ENCODE peak calls at places on chromosomes 1 and 21, in five cellular contexts. One of them, this sample, is unnamed.

GRCh38 chr1:183023146-183023600 is at the start of gene LAMC1:
- DNase-seq in glutamatergic neuron: peak; percentile 93
- DNase-seq in fibroblast of pulmonary artery: peak; percentile 90
- DNase-seq in AG04449: no peak
- DNase-seq in cardiac muscle cell: peak; percentile 93
- DNase-seq in this sample: peak; percentile 96

GRCh38 chr1:150537732-150538684 is 11.2 kb upstream of the ADAMTSL4 start:
- DNase-seq in glutamatergic neuron: peak; percentile 18
- DNase-seq in fibroblast of pulmonary artery: peak; percentile 84
- DNase-seq in AG04449: no peak
- DNase-seq in cardiac muscle cell: peak; percentile 42
- DNase-seq in this sample: no peak

GRCh38 chr1:25486602-25487001 is 55.9 kb downstream of the MACO1 start:
- DNase-seq in glutamatergic neuron: no peak
- DNase-seq in fibroblast of pulmonary artery: no peak
- DNase-seq in AG04449: no peak
- DNase-seq in cardiac muscle cell: no peak
- DNase-seq in this sample: no peak

GRCh38 chr21:28952686-28953085 is 40.0 kb downstream of the LTN1 start:
- DNase-seq in glutamatergic neuron: no peak
- DNase-seq in fibroblast of pulmonary artery: no peak
- DNase-seq in AG04449: no peak
- DNase-seq in cardiac muscle cell: no peak
- DNase-seq in this sample: no peak

GRCh38 chr1:234533975-234534876 is 55.2 kb upstream of the TARBP1 start:
- DNase-seq in glutamatergic neuron: no peak
- DNase-seq in fibroblast of pulmonary artery: peak; percentile 100
- DNase-seq in AG04449: peak; percentile 98
- DNase-seq in cardiac muscle cell: peak; percentile 35
- DNase-seq in this sample: no peak

GRCh38 chr1:227776277-227776676 is 39.2 kb upstream of the PRSS38 start:
- DNase-seq in glutamatergic neuron: no peak
- DNase-seq in fibroblast of pulmonary artery: peak; percentile 60
- DNase-seq in AG04449: no peak
- DNase-seq in cardiac muscle cell: no peak
- DNase-seq in this sample: no peak

GRCh38 chr21:34348890-34349519 is 14.8 kb upstream of the KCNE2 start:
- DNase-seq in glutamatergic neuron: no peak
- DNase-seq in fibroblast of pulmonary artery: no peak
- DNase-seq in AG04449: no peak
- DNase-seq in cardiac muscle cell: no peak
- DNase-seq in this sample: no peak

GRCh38 chr1:152398812-152399698 is 15.0 kb downstream of the CRNN start:
- DNase-seq in glutamatergic neuron: no peak
- DNase-seq in fibroblast of pulmonary artery: peak; percentile 16
- DNase-seq in AG04449: no peak
- DNase-seq in cardiac muscle cell: no peak
- DNase-seq in this sample: peak; percentile 58

GRCh38 chr1:244210884-244211558 is 159.9 kb downstream of the ZBTB18 start:
- DNase-seq in glutamatergic neuron: peak; percentile 55
- DNase-seq in fibroblast of pulmonary artery: no peak
- DNase-seq in AG04449: no peak
- DNase-seq in cardiac muscle cell: peak; percentile 35
- DNase-seq in this sample: no peak

GRCh38 chr1:67230539-67230938 is 64.3 kb downstream of the IL23R start:
- DNase-seq in glutamatergic neuron: no peak
- DNase-seq in fibroblast of pulmonary artery: no peak
- DNase-seq in AG04449: no peak
- DNase-seq in cardiac muscle cell: no peak
- DNase-seq in this sample: no peak

GRCh38 chr1:160807738-160808137 is 11.8 kb downstream of the LY9 start:
- DNase-seq in glutamatergic neuron: no peak
- DNase-seq in fibroblast of pulmonary artery: no peak
- DNase-seq in AG04449: no peak
- DNase-seq in cardiac muscle cell: no peak
- DNase-seq in this sample: no peak

GRCh38 chr21:31326478-31327247 is 17.4 kb downstream of the TIAM1 start:
- DNase-seq in glutamatergic neuron: peak; percentile 32
- DNase-seq in fibroblast of pulmonary artery: peak; percentile 35
- DNase-seq in AG04449: no peak
- DNase-seq in cardiac muscle cell: no peak
- DNase-seq in this sample: no peak

GRCh38 chr1:222739929-222740328 is 2.9 kb downstream of the FAM177B start:
- DNase-seq in glutamatergic neuron: no peak
- DNase-seq in fibroblast of pulmonary artery: no peak
- DNase-seq in AG04449: no peak
- DNase-seq in cardiac muscle cell: no peak
- DNase-seq in this sample: no peak

GRCh38 chr21:39663742-39664492 is 51.2 kb downstream of the B3GALT5 start:
- DNase-seq in glutamatergic neuron: no peak
- DNase-seq in fibroblast of pulmonary artery: no peak
- DNase-seq in AG04449: no peak
- DNase-seq in cardiac muscle cell: no peak
- DNase-seq in this sample: no peak

GRCh38 chr1:94334156-94334555 is 84.0 kb upstream of the ABCD3 start:
- DNase-seq in glutamatergic neuron: no peak
- DNase-seq in fibroblast of pulmonary artery: no peak
- DNase-seq in AG04449: no peak
- DNase-seq in cardiac muscle cell: no peak
- DNase-seq in this sample: no peak

GRCh38 chr21:24367936-24368335 is 1239.3 kb downstream of the MRPL39 start:
- DNase-seq in glutamatergic neuron: no peak
- DNase-seq in fibroblast of pulmonary artery: peak; percentile 3
- DNase-seq in AG04449: peak; percentile 5
- DNase-seq in cardiac muscle cell: no peak
- DNase-seq in this sample: no peak

GRCh38 chr1:171794085-171794484 is 12.6 kb downstream of the METTL13 start:
- DNase-seq in glutamatergic neuron: no peak
- DNase-seq in fibroblast of pulmonary artery: peak; percentile 30
- DNase-seq in AG04449: no peak
- DNase-seq in cardiac muscle cell: no peak
- DNase-seq in this sample: no peak

GRCh38 chr1:6052543-6053205 is 7.0 kb downstream of the KCNAB2 start:
- DNase-seq in glutamatergic neuron: peak; percentile 18
- DNase-seq in fibroblast of pulmonary artery: peak; percentile 80
- DNase-seq in AG04449: no peak
- DNase-seq in cardiac muscle cell: peak; percentile 93
- DNase-seq in this sample: peak; percentile 54

GRCh38 chr1:112638109-112638426 is 18.4 kb downstream of the CAPZA1 start:
- DNase-seq in glutamatergic neuron: no peak
- DNase-seq in fibroblast of pulmonary artery: no peak
- DNase-seq in AG04449: no peak
- DNase-seq in cardiac muscle cell: no peak
- DNase-seq in this sample: no peak

GRCh38 chr1:91428182-91428798 is 23.7 kb upstream of the HFM1 start:
- DNase-seq in glutamatergic neuron: no peak
- DNase-seq in fibroblast of pulmonary artery: peak; percentile 6
- DNase-seq in AG04449: no peak
- DNase-seq in cardiac muscle cell: peak; percentile 4
- DNase-seq in this sample: no peak

GRCh38 chr1:246459213-246459612 is 47.9 kb downstream of the SMYD3 start:
- DNase-seq in glutamatergic neuron: no peak
- DNase-seq in fibroblast of pulmonary artery: no peak
- DNase-seq in AG04449: no peak
- DNase-seq in cardiac muscle cell: no peak
- DNase-seq in this sample: no peak

GRCh38 chr1:84538599-84538998 is 32.2 kb upstream of the GNG5 start:
- DNase-seq in glutamatergic neuron: no peak
- DNase-seq in fibroblast of pulmonary artery: no peak
- DNase-seq in AG04449: no peak
- DNase-seq in cardiac muscle cell: no peak
- DNase-seq in this sample: no peak

GRCh38 chr1:82321794-82322193 is 521.1 kb downstream of the ADGRL2 start:
- DNase-seq in glutamatergic neuron: no peak
- DNase-seq in fibroblast of pulmonary artery: peak; percentile 24
- DNase-seq in AG04449: no peak
- DNase-seq in cardiac muscle cell: no peak
- DNase-seq in this sample: no peak

GRCh38 chr1:231695439-231696255 is 69.1 kb downstream of the DISC1 start:
- DNase-seq in glutamatergic neuron: peak; percentile 57
- DNase-seq in fibroblast of pulmonary artery: no peak
- DNase-seq in AG04449: no peak
- DNase-seq in cardiac muscle cell: peak; percentile 31
- DNase-seq in this sample: no peak

GRCh38 chr1:23436520-23437354 is 12.2 kb upstream of the TCEA3 start:
- DNase-seq in glutamatergic neuron: peak; percentile 27
- DNase-seq in fibroblast of pulmonary artery: no peak
- DNase-seq in AG04449: no peak
- DNase-seq in cardiac muscle cell: no peak
- DNase-seq in this sample: no peak

GRCh38 chr21:35628331-35628730 is 432.0 kb downstream of the SETD4 start:
- DNase-seq in glutamatergic neuron: no peak
- DNase-seq in fibroblast of pulmonary artery: no peak
- DNase-seq in AG04449: no peak
- DNase-seq in cardiac muscle cell: no peak
- DNase-seq in this sample: no peak

GRCh38 chr1:101365881-101366280 is 129.1 kb downstream of the S1PR1 start:
- DNase-seq in glutamatergic neuron: no peak
- DNase-seq in fibroblast of pulmonary artery: no peak
- DNase-seq in AG04449: no peak
- DNase-seq in cardiac muscle cell: no peak
- DNase-seq in this sample: no peak

GRCh38 chr1:21961799-21962198 is 15.0 kb upstream of the CELA3B start:
- DNase-seq in glutamatergic neuron: no peak
- DNase-seq in fibroblast of pulmonary artery: no peak
- DNase-seq in AG04449: no peak
- DNase-seq in cardiac muscle cell: no peak
- DNase-seq in this sample: no peak

GRCh38 chr1:8816831-8817412 is 518 bp downstream of the RERE start:
- DNase-seq in glutamatergic neuron: peak; percentile 38
- DNase-seq in fibroblast of pulmonary artery: no peak
- DNase-seq in AG04449: no peak
- DNase-seq in cardiac muscle cell: peak; percentile 11
- DNase-seq in this sample: peak; percentile 7

GRCh38 chr1:227790868-227791267 is 24.6 kb upstream of the PRSS38 start:
- DNase-seq in glutamatergic neuron: no peak
- DNase-seq in fibroblast of pulmonary artery: no peak
- DNase-seq in AG04449: no peak
- DNase-seq in cardiac muscle cell: no peak
- DNase-seq in this sample: no peak

GRCh38 chr1:37449936-37450335 is 24.4 kb upstream of the ZC3H12A start:
- DNase-seq in glutamatergic neuron: no peak
- DNase-seq in fibroblast of pulmonary artery: no peak
- DNase-seq in AG04449: no peak
- DNase-seq in cardiac muscle cell: no peak
- DNase-seq in this sample: no peak

GRCh38 chr1:209257454-209257853 is 326.1 kb upstream of the CAMK1G start:
- DNase-seq in glutamatergic neuron: no peak
- DNase-seq in fibroblast of pulmonary artery: no peak
- DNase-seq in AG04449: no peak
- DNase-seq in cardiac muscle cell: no peak
- DNase-seq in this sample: no peak

GRCh38 chr21:41280115-41280919 is 36.3 kb upstream of the FAM3B start:
- DNase-seq in glutamatergic neuron: no peak
- DNase-seq in fibroblast of pulmonary artery: peak; percentile 74
- DNase-seq in AG04449: peak; percentile 29
- DNase-seq in cardiac muscle cell: no peak
- DNase-seq in this sample: no peak

GRCh38 chr1:43423672-43424550 is 29.8 kb downstream of the HYI start:
- DNase-seq in glutamatergic neuron: no peak
- DNase-seq in fibroblast of pulmonary artery: no peak
- DNase-seq in AG04449: no peak
- DNase-seq in cardiac muscle cell: no peak
- DNase-seq in this sample: peak; percentile 13

GRCh38 chr1:169739980-169740379 is 6.1 kb upstream of the SELE start:
- DNase-seq in glutamatergic neuron: no peak
- DNase-seq in fibroblast of pulmonary artery: peak; percentile 79
- DNase-seq in AG04449: no peak
- DNase-seq in cardiac muscle cell: no peak
- DNase-seq in this sample: no peak

GRCh38 chr21:33212159-33212851 is 17.4 kb upstream of the IFNAR2 start:
- DNase-seq in glutamatergic neuron: no peak
- DNase-seq in fibroblast of pulmonary artery: peak; percentile 61
- DNase-seq in AG04449: no peak
- DNase-seq in cardiac muscle cell: peak; percentile 42
- DNase-seq in this sample: no peak

GRCh38 chr1:12001249-12001917 is 17.9 kb upstream of the MIIP start:
- DNase-seq in glutamatergic neuron: peak; percentile 77
- DNase-seq in fibroblast of pulmonary artery: peak; percentile 73
- DNase-seq in AG04449: no peak
- DNase-seq in cardiac muscle cell: peak; percentile 61
- DNase-seq in this sample: no peak

GRCh38 chr1:245099401-245099800 is 55.4 kb upstream of the KIF26B start:
- DNase-seq in glutamatergic neuron: no peak
- DNase-seq in fibroblast of pulmonary artery: no peak
- DNase-seq in AG04449: no peak
- DNase-seq in cardiac muscle cell: no peak
- DNase-seq in this sample: no peak

GRCh38 chr1:56838726-56839125 is 15.9 kb upstream of the C8A start:
- DNase-seq in glutamatergic neuron: no peak
- DNase-seq in fibroblast of pulmonary artery: peak; percentile 36
- DNase-seq in AG04449: no peak
- DNase-seq in cardiac muscle cell: no peak
- DNase-seq in this sample: no peak

GRCh38 chr1:39129514-39129913 is 75.0 kb upstream of the MACF1 start:
- DNase-seq in glutamatergic neuron: no peak
- DNase-seq in fibroblast of pulmonary artery: peak; percentile 69
- DNase-seq in AG04449: no peak
- DNase-seq in cardiac muscle cell: no peak
- DNase-seq in this sample: peak; percentile 13
- TF ChIP-seq CTCF in glutamatergic neuron: no peak
- TF ChIP-seq CTCF in fibroblast of pulmonary artery: peak; percentile 54
- TF ChIP-seq CTCF in AG04449: peak; percentile 43
- TF ChIP-seq CTCF in cardiac muscle cell: peak; percentile 44
- TF ChIP-seq CTCF in this sample: no peak

DNA sequence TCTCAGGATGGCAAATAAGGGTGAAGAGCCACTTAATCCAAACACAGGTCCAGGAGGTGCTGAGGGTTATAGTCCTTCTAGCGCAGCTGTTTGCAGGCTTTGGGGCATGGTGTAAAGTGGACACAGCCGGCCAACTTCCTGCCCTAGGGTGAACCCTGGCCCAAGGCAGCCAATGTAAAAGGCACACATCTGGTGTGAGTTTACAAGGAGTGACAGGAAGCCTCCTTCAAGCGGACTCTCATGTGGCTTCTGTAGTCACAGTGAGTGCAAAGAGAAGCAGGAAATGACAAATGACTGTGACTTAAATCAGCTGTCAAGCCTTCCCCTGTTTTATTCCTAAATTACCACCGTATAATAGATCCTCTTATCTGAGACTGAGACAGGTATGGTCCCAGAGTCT is 213.0 kb downstream of the CRB1 start:
- DNase-seq in glutamatergic neuron: no peak
- DNase-seq in fibroblast of pulmonary artery: no peak
- DNase-seq in AG04449: no peak
- DNase-seq in cardiac muscle cell: no peak
- DNase-seq in this sample: no peak
- TF ChIP-seq CTCF in glutamatergic neuron: no peak
- TF ChIP-seq CTCF in fibroblast of pulmonary artery: no peak
- TF ChIP-seq CTCF in AG04449: no peak
- TF ChIP-seq CTCF in cardiac muscle cell: no peak
- TF ChIP-seq CTCF in this sample: no peak

GRCh38 chr1:233019083-233019482 is 68.7 kb downstream of the NTPCR start:
- DNase-seq in glutamatergic neuron: no peak
- DNase-seq in fibroblast of pulmonary artery: no peak
- DNase-seq in AG04449: no peak
- DNase-seq in cardiac muscle cell: no peak
- DNase-seq in this sample: no peak
- TF ChIP-seq CTCF in glutamatergic neuron: no peak
- TF ChIP-seq CTCF in fibroblast of pulmonary artery: no peak
- TF ChIP-seq CTCF in AG04449: no peak
- TF ChIP-seq CTCF in cardiac muscle cell: no peak
- TF ChIP-seq CTCF in this sample: no peak

GRCh38 chr21:15653710-15654109 is 76.1 kb upstream of the USP25 start:
- DNase-seq in glutamatergic neuron: no peak
- DNase-seq in fibroblast of pulmonary artery: no peak
- DNase-seq in AG04449: no peak
- DNase-seq in cardiac muscle cell: no peak
- DNase-seq in this sample: no peak
- TF ChIP-seq CTCF in glutamatergic neuron: no peak
- TF ChIP-seq CTCF in fibroblast of pulmonary artery: no peak
- TF ChIP-seq CTCF in AG04449: no peak
- TF ChIP-seq CTCF in cardiac muscle cell: no peak
- TF ChIP-seq CTCF in this sample: no peak

This sample was measured in Calu3.